ENCODE peak calls at places on chromosomes 3 and 15, in ten cellular contexts. One of them, this sample, is unnamed.

GRCh38 chr3:158106773-158107461 is 697 bp upstream of the SHOX2 start:
- DNase-seq in amniotic epithelial cell: no peak
- DNase-seq in activated CD4-positive, alpha-beta T cell treated with anti-CD3 and anti-CD28 coated beads, Interleukin-2, amount 50 U/mL, for 48 hours: peak; percentile 21
- DNase-seq in M059J: peak; percentile 63
- DNase-seq in RCC 7860: no peak
- DNase-seq in naive thymus-derived CD4-positive, alpha-beta T cell: no peak
- DNase-seq in activated CD8-positive, alpha-beta memory T cell treated with anti-CD3 and anti-CD28 coated beads for 24 hours: peak; percentile 63
- DNase-seq in COR-L47: peak; percentile 24
- DNase-seq in GM10248: peak; percentile 38
- DNase-seq in activated T-helper 1 cell treated with anti-CD3 and anti-CD28 coated beads, Interleukin-2, amount 50 U/mL, for 16 hours: no peak
- DNase-seq in this sample: peak; percentile 30

GRCh38 chr15:67156834-67157233 is 91.4 kb downstream of the SMAD3 start:
- DNase-seq in amniotic epithelial cell: no peak
- DNase-seq in activated CD4-positive, alpha-beta T cell treated with anti-CD3 and anti-CD28 coated beads, Interleukin-2, amount 50 U/mL, for 48 hours: no peak
- DNase-seq in M059J: no peak
- DNase-seq in RCC 7860: no peak
- DNase-seq in naive thymus-derived CD4-positive, alpha-beta T cell: no peak
- DNase-seq in activated CD8-positive, alpha-beta memory T cell treated with anti-CD3 and anti-CD28 coated beads for 24 hours: no peak
- DNase-seq in COR-L47: no peak
- DNase-seq in GM10248: no peak
- DNase-seq in activated T-helper 1 cell treated with anti-CD3 and anti-CD28 coated beads, Interleukin-2, amount 50 U/mL, for 16 hours: no peak
- DNase-seq in this sample: no peak

GRCh38 chr3:52524752-52525661 is 8.7 kb downstream of the NT5DC2 start:
- DNase-seq in amniotic epithelial cell: no peak
- DNase-seq in activated CD4-positive, alpha-beta T cell treated with anti-CD3 and anti-CD28 coated beads, Interleukin-2, amount 50 U/mL, for 48 hours: no peak
- DNase-seq in M059J: no peak
- DNase-seq in RCC 7860: no peak
- DNase-seq in naive thymus-derived CD4-positive, alpha-beta T cell: no peak
- DNase-seq in activated CD8-positive, alpha-beta memory T cell treated with anti-CD3 and anti-CD28 coated beads for 24 hours: no peak
- DNase-seq in COR-L47: no peak
- DNase-seq in GM10248: no peak
- DNase-seq in activated T-helper 1 cell treated with anti-CD3 and anti-CD28 coated beads, Interleukin-2, amount 50 U/mL, for 16 hours: no peak
- DNase-seq in this sample: no peak

GRCh38 chr3:99504258-99504657 is 134.1 kb upstream of the COL8A1 start:
- DNase-seq in amniotic epithelial cell: peak; percentile 47
- DNase-seq in activated CD4-positive, alpha-beta T cell treated with anti-CD3 and anti-CD28 coated beads, Interleukin-2, amount 50 U/mL, for 48 hours: no peak
- DNase-seq in M059J: peak; percentile 89
- DNase-seq in RCC 7860: peak; percentile 31
- DNase-seq in naive thymus-derived CD4-positive, alpha-beta T cell: no peak
- DNase-seq in activated CD8-positive, alpha-beta memory T cell treated with anti-CD3 and anti-CD28 coated beads for 24 hours: no peak
- DNase-seq in COR-L47: no peak
- DNase-seq in GM10248: no peak
- DNase-seq in activated T-helper 1 cell treated with anti-CD3 and anti-CD28 coated beads, Interleukin-2, amount 50 U/mL, for 16 hours: no peak
- DNase-seq in this sample: no peak

GRCh38 chr3:24730173-24730572 is 235.5 kb upstream of the THRB start:
- DNase-seq in amniotic epithelial cell: peak; percentile 3
- DNase-seq in activated CD4-positive, alpha-beta T cell treated with anti-CD3 and anti-CD28 coated beads, Interleukin-2, amount 50 U/mL, for 48 hours: no peak
- DNase-seq in M059J: no peak
- DNase-seq in RCC 7860: no peak
- DNase-seq in naive thymus-derived CD4-positive, alpha-beta T cell: no peak
- DNase-seq in activated CD8-positive, alpha-beta memory T cell treated with anti-CD3 and anti-CD28 coated beads for 24 hours: no peak
- DNase-seq in COR-L47: no peak
- DNase-seq in GM10248: no peak
- DNase-seq in activated T-helper 1 cell treated with anti-CD3 and anti-CD28 coated beads, Interleukin-2, amount 50 U/mL, for 16 hours: no peak
- DNase-seq in this sample: no peak

GRCh38 chr3:66179813-66180212 is 41.0 kb upstream of the SLC25A26 start:
- DNase-seq in amniotic epithelial cell: peak; percentile 88
- DNase-seq in activated CD4-positive, alpha-beta T cell treated with anti-CD3 and anti-CD28 coated beads, Interleukin-2, amount 50 U/mL, for 48 hours: no peak
- DNase-seq in M059J: no peak
- DNase-seq in RCC 7860: no peak
- DNase-seq in naive thymus-derived CD4-positive, alpha-beta T cell: no peak
- DNase-seq in activated CD8-positive, alpha-beta memory T cell treated with anti-CD3 and anti-CD28 coated beads for 24 hours: no peak
- DNase-seq in COR-L47: no peak
- DNase-seq in GM10248: no peak
- DNase-seq in activated T-helper 1 cell treated with anti-CD3 and anti-CD28 coated beads, Interleukin-2, amount 50 U/mL, for 16 hours: no peak
- DNase-seq in this sample: no peak

GRCh38 chr15:74283366-74283765 is 47.2 kb downstream of the CCDC33 start:
- DNase-seq in amniotic epithelial cell: no peak
- DNase-seq in activated CD4-positive, alpha-beta T cell treated with anti-CD3 and anti-CD28 coated beads, Interleukin-2, amount 50 U/mL, for 48 hours: no peak
- DNase-seq in M059J: no peak
- DNase-seq in RCC 7860: no peak
- DNase-seq in naive thymus-derived CD4-positive, alpha-beta T cell: no peak
- DNase-seq in activated CD8-positive, alpha-beta memory T cell treated with anti-CD3 and anti-CD28 coated beads for 24 hours: no peak
- DNase-seq in COR-L47: no peak
- DNase-seq in GM10248: no peak
- DNase-seq in activated T-helper 1 cell treated with anti-CD3 and anti-CD28 coated beads, Interleukin-2, amount 50 U/mL, for 16 hours: no peak
- DNase-seq in this sample: no peak

GRCh38 chr3:110157221-110157620 is 819.9 kb upstream of the DPPA4 start:
- DNase-seq in amniotic epithelial cell: no peak
- DNase-seq in activated CD4-positive, alpha-beta T cell treated with anti-CD3 and anti-CD28 coated beads, Interleukin-2, amount 50 U/mL, for 48 hours: no peak
- DNase-seq in M059J: no peak
- DNase-seq in RCC 7860: no peak
- DNase-seq in naive thymus-derived CD4-positive, alpha-beta T cell: no peak
- DNase-seq in activated CD8-positive, alpha-beta memory T cell treated with anti-CD3 and anti-CD28 coated beads for 24 hours: no peak
- DNase-seq in COR-L47: no peak
- DNase-seq in GM10248: no peak
- DNase-seq in activated T-helper 1 cell treated with anti-CD3 and anti-CD28 coated beads, Interleukin-2, amount 50 U/mL, for 16 hours: no peak
- DNase-seq in this sample: no peak